ENCODE peak calls at places on chromosomes 7 and 10, in ten cellular contexts. B is stimulated activated CD4-positive, alpha-beta T cell treated with anti-CD3 and anti-CD28 coated beads, Interleukin-12 subunit alpha, Interleukin-12 subunit beta, amount 100 ng/mL, for 4 hours; P is activated T-cell treated with anti-CD3 and anti-CD28 coated beads, Interleukin-2, amount 50 U/mL, for 72 hours; I is fibroblast of gingiva; A is tibial artery; H is fibroblast of pulmonary artery; M is activated CD8-positive, alpha-beta memory T cell treated with anti-CD3 and anti-CD28 coated beads, Interleukin-2, amount 50 U/mL, for 4 hours; V is NCI-H345; R is HEK293T; E is left ventricle myocardium inferior. C is an unnamed sample.

GRCh38 chr7:42495251-42495650 is 258.2 kb upstream of the GLI3 start:
- DNase-seq in B (no peak), H (peak; percentile 59), R (no peak), M (no peak), E (no peak), V (no peak), A (no peak), P (no peak), I (peak; percentile 32), C (no peak)

GRCh38 chr10:59702347-59702746 is 7.3 kb downstream of the SLC16A9 start:
- DNase-seq in I (no peak), V (peak; percentile 8), E (no peak), A (no peak), H (no peak), B (no peak), R (no peak), P (peak; percentile 26), M (no peak), C (no peak)

GRCh38 chr7:15168489-15168888 is 265.9 kb upstream of the DGKB start:
- DNase-seq in E (no peak), H (no peak), I (no peak), V (no peak), M (no peak), B (no peak), A (no peak), P (no peak), R (no peak), C (no peak)

GRCh38 chr10:18179901-18180300 is 39.7 kb downstream of the CACNB2 start:
- DNase-seq in I (peak; percentile 86), E (no peak), A (no peak), V (no peak), M (no peak), R (no peak), B (no peak), H (peak; percentile 85), P (no peak), C (no peak)

GRCh38 chr10:112750427-112751167 is 199.4 kb upstream of the TCF7L2 start:
- DNase-seq in R (no peak), V (no peak), A (no peak), P (no peak), I (no peak), E (no peak), B (no peak), H (no peak), M (no peak), C (no peak)

GRCh38 chr10:128956149-128956548 is 510.9 kb upstream of the MGMT start:
- DNase-seq in R (no peak), B (no peak), I (no peak), V (no peak), P (no peak), E (no peak), H (no peak), M (no peak), A (no peak), C (no peak)

GRCh38 chr7:2231992-2232765 is 566 bp downstream of the MAD1L1 start:
- DNase-seq in I (no peak), R (peak; percentile 39), M (no peak), E (no peak), H (no peak), P (peak; percentile 42), V (no peak), B (peak; percentile 24), A (no peak), C (peak; percentile 65)

GRCh38 chr10:35027567-35027966 is 62.6 kb downstream of the CUL2 start:
- DNase-seq in R (no peak), V (no peak), E (no peak), M (no peak), H (peak; percentile 57), B (no peak), I (peak; percentile 14), P (no peak), A (no peak), C (no peak)

GRCh38 chr10:58028597-58029366 is 238.9 kb downstream of the IPMK start:
- DNase-seq in R (no peak), E (no peak), A (no peak), V (no peak), I (peak; percentile 86), M (no peak), P (no peak), H (peak; percentile 79), B (no peak), C (no peak)

GRCh38 chr7:75772081-75773077 is at the start of gene CCL26:
- DNase-seq in A (peak; percentile 82), E (peak; percentile 44), B (no peak), I (peak; percentile 78), M (no peak), R (no peak), V (no peak), P (no peak), H (peak; percentile 71), C (no peak)

GRCh38 chr7:72217151-72217550 is 195.0 kb downstream of the CALN1 start:
- DNase-seq in V (no peak), I (no peak), E (no peak), B (no peak), A (no peak), H (no peak), M (no peak), R (no peak), P (no peak), C (no peak)

GRCh38 chr7:92988051-92988450 is 129.7 kb downstream of the SAMD9 start:
- DNase-seq in E (no peak), H (peak; percentile 72), B (no peak), P (no peak), M (no peak), V (no peak), I (peak; percentile 29), R (peak; percentile 8), A (no peak), C (no peak)

GRCh38 chr10:120735773-120736371 is 115.3 kb upstream of the WDR11 start:
- DNase-seq in I (no peak), E (no peak), H (peak; percentile 44), P (no peak), R (peak; percentile 19), M (no peak), B (no peak), A (no peak), V (peak; percentile 8), C (peak; percentile 29)

GRCh38 chr10:96413151-96413787 is 54.5 kb upstream of the OPALIN start:
- DNase-seq in R (no peak), M (no peak), A (no peak), B (no peak), V (no peak), I (no peak), E (no peak), H (no peak), P (no peak), C (no peak)

GRCh38 chr10:96690755-96691730 is 29.3 kb downstream of the PIK3AP1 start:
- DNase-seq in M (no peak), R (no peak), B (no peak), V (no peak), A (no peak), P (peak; percentile 7), I (no peak), H (no peak), E (no peak), C (no peak)

GRCh38 chr10:97200616-97201015 is 14.9 kb upstream of the SLIT1 start:
- DNase-seq in A (no peak), B (no peak), M (no peak), H (no peak), E (no peak), V (no peak), R (no peak), P (no peak), I (no peak), C (no peak)

GRCh38 chr10:43569681-43570080 is 4.7 kb downstream of the ZNF239 start:
- DNase-seq in M (no peak), H (no peak), R (no peak), V (peak; percentile 11), A (no peak), I (no peak), E (no peak), P (no peak), B (no peak), C (no peak)

GRCh38 chr7:116715087-116715486 is 43.1 kb downstream of the MET start:
- DNase-seq in R (no peak), E (no peak), P (no peak), A (no peak), I (peak; percentile 44), B (no peak), M (no peak), H (no peak), V (no peak), C (no peak)

GRCh38 chr10:13120786-13121499 is 21.0 kb downstream of the OPTN start:
- DNase-seq in E (no peak), I (peak; percentile 60), A (no peak), V (no peak), M (no peak), B (no peak), H (peak; percentile 33), P (no peak), R (no peak), C (no peak)

GRCh38 chr10:92832121-92832520 is 16.2 kb upstream of the EXOC6 start:
- DNase-seq in E (no peak), A (no peak), P (no peak), R (no peak), H (no peak), M (no peak), I (no peak), B (no peak), V (no peak), C (no peak)

GRCh38 chr7:151282111-151282510 is 33.6 kb upstream of the SMARCD3 start:
- DNase-seq in B (no peak), E (no peak), H (no peak), M (no peak), R (no peak), I (no peak), A (no peak), V (no peak), P (no peak), C (no peak)

GRCh38 chr7:130489140-130489967 is 2.5 kb upstream of the MEST start:
- DNase-seq in B (no peak), P (no peak), R (no peak), V (no peak), M (no peak), A (no peak), E (no peak), H (peak; percentile 72), I (no peak), C (no peak)

GRCh38 chr10:9814285-9814866 is 1203.3 kb upstream of the CELF2 start:
- DNase-seq in V (no peak), A (no peak), H (peak; percentile 30), B (no peak), I (peak; percentile 3), P (no peak), R (no peak), M (no peak), E (no peak), C (no peak)

GRCh38 chr7:101815826-101816488 is 1.5 kb upstream of the CUX1 start:
- DNase-seq in B (peak; percentile 67), P (peak; percentile 82), M (peak; percentile 70), V (peak; percentile 75), I (peak; percentile 78), A (peak; percentile 70), R (peak; percentile 72), E (peak; percentile 80), H (peak; percentile 83), C (peak; percentile 88)

GRCh38 chr10:27857616-27858015 is 112.0 kb upstream of the MKX start:
- DNase-seq in M (no peak), H (no peak), E (no peak), B (no peak), I (no peak), P (no peak), R (no peak), A (no peak), V (peak; percentile 39), C (no peak)

GRCh38 chr10:115052216-115052615 is 40.9 kb upstream of the ATRNL1 start:
- DNase-seq in M (no peak), H (no peak), R (no peak), P (no peak), E (no peak), V (no peak), I (no peak), A (no peak), B (no peak), C (no peak)

GRCh38 chr10:43390791-43391190 is 18.2 kb downstream of the HNRNPF start:
- DNase-seq in M (no peak), B (no peak), V (no peak), P (no peak), R (peak; percentile 25), H (peak; percentile 67), E (no peak), A (no peak), I (peak; percentile 60), C (no peak)

GRCh38 chr7:38291650-38292049 is 18.2 kb upstream of the TARP start:
- DNase-seq in H (no peak), P (no peak), M (no peak), B (no peak), I (no peak), A (no peak), E (no peak), V (no peak), R (no peak), C (no peak)